ENCODE peak calls at places on chromosomes 4 and X, in nine cellular contexts. Q is NCI-H774; F is H54; J is AG04450; C is OCI-LY7; Z is stimulated activated CD8-positive, alpha-beta memory T cell treated with anti-CD3 and anti-CD28 coated beads, Interleukin-15, amount 100 ng/mL, for 1 hour; D is natural killer cell; M is GM13976; P is BJ. I is an unnamed sample.

GRCh38 chr4:6343950-6344408 is 74.3 kb downstream of the WFS1 start:
- DNase-seq in P (no peak), M (no peak), Z (no peak), F (peak; percentile 98), J (peak; percentile 18), C (peak; percentile 30), D (no peak), Q (no peak), I (no peak)

GRCh38 chr4:139686988-139687387 is 21.4 kb downstream of the MGST2 start:
- DNase-seq in M (no peak), F (no peak), Q (no peak), J (no peak), D (no peak), C (no peak), P (no peak), Z (no peak), I (no peak)

GRCh38 chr4:86603486-86603885 is 9.4 kb downstream of the PTPN13 start:
- DNase-seq in F (no peak), Z (no peak), Q (no peak), D (no peak), M (no peak), J (no peak), P (no peak), C (no peak), I (no peak)

GRCh38 chrX:30680618-30681017 is 27.4 kb downstream of the GK start:
- DNase-seq in J (no peak), Z (no peak), F (no peak), P (no peak), C (no peak), D (no peak), M (no peak), Q (no peak), I (no peak)

GRCh38 chrX:16695079-16695676 is 17.3 kb downstream of the CTPS2 start:
- DNase-seq in C (peak; percentile 54), F (no peak), D (peak; percentile 44), J (no peak), M (peak; percentile 65), Z (peak; percentile 42), P (no peak), Q (peak; percentile 2), I (peak; percentile 80)

GRCh38 chr4:174214102-174214878 is 69.2 kb downstream of the FBXO8 start:
- DNase-seq in C (no peak), Q (no peak), P (no peak), D (no peak), Z (no peak), J (no peak), M (peak; percentile 34), F (no peak), I (no peak)

GRCh38 chrX:2928127-2928582 is 984 bp downstream of the ARSD start:
- DNase-seq in D (no peak), P (no peak), F (peak; percentile 9), J (no peak), M (peak; percentile 22), Q (no peak), Z (no peak), C (no peak), I (peak; percentile 63)

GRCh38 chr4:140691369-140691768 is 64.8 kb downstream of the TBC1D9 start:
- DNase-seq in M (no peak), Z (no peak), C (no peak), P (no peak), Q (no peak), F (no peak), D (no peak), J (peak; percentile 21), I (no peak)

GRCh38 chr4:108215055-108215454 is 46.3 kb upstream of the LEF1 start:
- DNase-seq in C (no peak), F (no peak), J (no peak), P (no peak), D (no peak), M (no peak), Q (no peak), Z (no peak), I (no peak)

GRCh38 chr4:179398414-179398813 is 1956.2 kb upstream of the AGA start:
- DNase-seq in C (no peak), Z (no peak), J (no peak), Q (peak; percentile 18), F (no peak), P (no peak), D (no peak), M (no peak), I (no peak)

GRCh38 chr4:160202802-160203201 is 1099.9 kb downstream of the RAPGEF2 start:
- DNase-seq in D (no peak), C (no peak), J (no peak), Z (no peak), P (no peak), M (no peak), F (no peak), Q (no peak), I (no peak)

GRCh38 chr4:982291-982690 is 4.6 kb upstream of the IDUA start:
- DNase-seq in C (no peak), D (no peak), Z (no peak), M (no peak), F (no peak), Q (no peak), P (no peak), J (no peak), I (no peak)

I was measured in neural crest cell.